ENCODE peak calls at places on chromosomes 7 and 10, in four cellular contexts. One of them, this sample, is unnamed.
A peak's percentile ranks its signal among the peaks of the same experiment; 100 is the strongest.

GRCh38 chr7:42763137-42763551 is 148.7 kb downstream of the C7orf25 start:
- DNase-seq in A549: no peak
- DNase-seq in foreskin fibroblast: no peak
- DNase-seq in HFF-Myc: no peak
- DNase-seq in this sample: no peak

GRCh38 chr7:94297397-94297838 is 97.3 kb upstream of the COL1A2 start:
- DNase-seq in A549: peak; percentile 50
- DNase-seq in foreskin fibroblast: peak; percentile 97
- DNase-seq in HFF-Myc: peak; percentile 75
- DNase-seq in this sample: no peak

GRCh38 chr10:5484205-5484604 is 15.2 kb downstream of the CALML5 start:
- DNase-seq in A549: no peak
- DNase-seq in foreskin fibroblast: peak; percentile 50
- DNase-seq in HFF-Myc: no peak
- DNase-seq in this sample: no peak

GRCh38 chr7:70681847-70682350 is 450.0 kb upstream of the GALNT17 start:
- DNase-seq in A549: no peak
- DNase-seq in foreskin fibroblast: no peak
- DNase-seq in HFF-Myc: no peak
- DNase-seq in this sample: no peak

GRCh38 chr10:128027822-128028507 is 98.3 kb downstream of the MKI67 start:
- DNase-seq in A549: no peak
- DNase-seq in foreskin fibroblast: no peak
- DNase-seq in HFF-Myc: no peak
- DNase-seq in this sample: no peak

GRCh38 chr10:97584798-97585438 is 729 bp downstream of the HOGA1 start:
- DNase-seq in A549: no peak
- DNase-seq in foreskin fibroblast: no peak
- DNase-seq in HFF-Myc: no peak
- DNase-seq in this sample: no peak

GRCh38 chr10:123269675-123270074 is 115.5 kb downstream of the BUB3 start:
- DNase-seq in A549: no peak
- DNase-seq in foreskin fibroblast: no peak
- DNase-seq in HFF-Myc: no peak
- DNase-seq in this sample: no peak

GRCh38 chr10:6737080-6737641 is 157.1 kb upstream of the PRKCQ start:
- DNase-seq in A549: peak; percentile 83
- DNase-seq in foreskin fibroblast: peak; percentile 78
- DNase-seq in HFF-Myc: peak; percentile 51
- DNase-seq in this sample: no peak

GRCh38 chr7:84088669-84089278 is 105.8 kb downstream of the SEMA3A start:
- DNase-seq in A549: no peak
- DNase-seq in foreskin fibroblast: no peak
- DNase-seq in HFF-Myc: no peak
- DNase-seq in this sample: no peak

GRCh38 chr7:40749877-40750276 is 615.1 kb downstream of the SUGCT start:
- DNase-seq in A549: no peak
- DNase-seq in foreskin fibroblast: peak; percentile 62
- DNase-seq in HFF-Myc: no peak
- DNase-seq in this sample: no peak

GRCh38 chr7:80783177-80783687 is 135.6 kb downstream of the SEMA3C start:
- DNase-seq in A549: no peak
- DNase-seq in foreskin fibroblast: no peak
- DNase-seq in HFF-Myc: no peak
- DNase-seq in this sample: no peak

GRCh38 chr7:159105845-159106614 is 38.6 kb downstream of the VIPR2 start:
- DNase-seq in A549: no peak
- DNase-seq in foreskin fibroblast: no peak
- DNase-seq in HFF-Myc: no peak
- DNase-seq in this sample: no peak

GRCh38 chr10:99412100-99412499 is 18.3 kb downstream of the GOT1 start:
- DNase-seq in A549: no peak
- DNase-seq in foreskin fibroblast: no peak
- DNase-seq in HFF-Myc: no peak
- DNase-seq in this sample: no peak

GRCh38 chr7:80614911-80615310 is 23.5 kb upstream of the CD36 start:
- DNase-seq in A549: peak; percentile 5
- DNase-seq in foreskin fibroblast: peak; percentile 73
- DNase-seq in HFF-Myc: no peak
- DNase-seq in this sample: no peak

GRCh38 chr10:1522237-1522636 is 215.1 kb downstream of the ADARB2 start:
- DNase-seq in A549: no peak
- DNase-seq in foreskin fibroblast: no peak
- DNase-seq in HFF-Myc: no peak
- DNase-seq in this sample: no peak

GRCh38 chr10:33547976-33548375 is 213.5 kb upstream of the NRP1 start:
- DNase-seq in A549: no peak
- DNase-seq in foreskin fibroblast: no peak
- DNase-seq in HFF-Myc: no peak
- DNase-seq in this sample: no peak

GRCh38 chr10:105464961-105465360 is 823.9 kb downstream of the SORCS3 start:
- DNase-seq in A549: no peak
- DNase-seq in foreskin fibroblast: no peak
- DNase-seq in HFF-Myc: no peak
- DNase-seq in this sample: no peak

GRCh38 chr10:69866688-69867461 is 65.2 kb downstream of the COL13A1 start:
- DNase-seq in A549: no peak
- DNase-seq in foreskin fibroblast: peak; percentile 95
- DNase-seq in HFF-Myc: peak; percentile 80
- DNase-seq in this sample: no peak

GRCh38 chr7:39811161-39811614 is 138.9 kb upstream of the CDK13 start:
- DNase-seq in A549: peak; percentile 35
- DNase-seq in foreskin fibroblast: peak; percentile 66
- DNase-seq in HFF-Myc: no peak
- DNase-seq in this sample: no peak

GRCh38 chr7:41148521-41148951 is 554.4 kb downstream of the INHBA start:
- DNase-seq in A549: peak; percentile 32
- DNase-seq in foreskin fibroblast: peak; percentile 84
- DNase-seq in HFF-Myc: peak; percentile 68
- DNase-seq in this sample: peak; percentile 90

GRCh38 chr10:113069595-113069994 is 119.5 kb downstream of the TCF7L2 start:
- DNase-seq in A549: no peak
- DNase-seq in foreskin fibroblast: no peak
- DNase-seq in HFF-Myc: no peak
- DNase-seq in this sample: no peak

GRCh38 chr10:104256335-104257080 is 1.8 kb downstream of the GSTO1 start:
- DNase-seq in A549: no peak
- DNase-seq in foreskin fibroblast: no peak
- DNase-seq in HFF-Myc: no peak
- DNase-seq in this sample: peak; percentile 40
- H3K4me3 ChIP-seq in A549: peak overlapping the region; percentile 99
- H3K4me3 ChIP-seq in foreskin fibroblast: peak overlapping the region; percentile 90
- H3K4me3 ChIP-seq in HFF-Myc: peak overlapping the region; percentile 84
- H3K4me3 ChIP-seq in this sample: no peak overlapping the region

GRCh38 chr10:17802966-17803365 is 6.2 kb upstream of the MRC1 start:
- DNase-seq in A549: no peak
- DNase-seq in foreskin fibroblast: no peak
- DNase-seq in HFF-Myc: no peak
- DNase-seq in this sample: no peak

GRCh38 chr10:17802350-17802749 is 6.8 kb upstream of the MRC1 start:
- DNase-seq in A549: no peak
- DNase-seq in foreskin fibroblast: no peak
- DNase-seq in HFF-Myc: no peak
- DNase-seq in this sample: no peak

GRCh38 chr10:17808971-17809841 is at the start of gene MRC1:
- DNase-seq in A549: no peak
- DNase-seq in foreskin fibroblast: no peak
- DNase-seq in HFF-Myc: no peak
- DNase-seq in this sample: no peak

GRCh38 chr10:17805440-17805839 is 3.7 kb upstream of the MRC1 start:
- DNase-seq in A549: no peak
- DNase-seq in foreskin fibroblast: no peak
- DNase-seq in HFF-Myc: no peak
- DNase-seq in this sample: no peak

DNA sequence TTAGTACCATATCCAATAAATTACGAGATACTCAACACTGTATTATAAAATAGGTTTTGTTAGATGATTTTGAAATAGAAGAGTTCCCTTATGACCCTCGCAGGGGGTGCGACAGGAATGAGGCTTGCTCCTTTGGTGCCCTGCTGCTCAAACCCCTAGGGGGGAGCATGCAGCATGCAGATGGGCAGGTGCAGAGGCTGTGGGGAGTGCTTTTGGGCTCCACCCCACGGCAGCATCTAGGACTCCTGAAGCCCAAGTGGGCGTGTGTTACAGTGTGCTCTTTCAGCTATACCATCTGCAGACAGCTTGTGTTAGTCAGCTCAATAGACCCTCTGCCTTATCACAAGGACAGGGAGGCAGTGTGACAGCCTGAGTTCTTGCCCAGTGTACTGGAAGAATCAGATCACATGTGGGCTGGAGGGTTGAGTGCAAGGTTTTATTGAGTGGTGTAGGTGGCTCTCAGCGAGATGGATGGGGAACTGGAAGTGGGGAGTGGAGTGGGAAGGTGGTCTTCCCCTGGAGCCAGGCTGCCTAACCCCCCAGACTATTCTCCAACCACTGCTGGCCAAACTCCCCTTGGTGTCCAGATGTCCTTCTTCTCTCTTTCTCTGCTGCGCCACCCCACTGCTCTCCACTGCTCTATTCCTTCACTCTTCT is 3.1 kb upstream of the MRC1 start:
- DNase-seq in A549: peak; percentile 31
- DNase-seq in foreskin fibroblast: no peak
- DNase-seq in HFF-Myc: no peak
- DNase-seq in this sample: no peak
- TF ChIP-seq CTCF in A549: peak; percentile 14
- TF ChIP-seq CTCF in foreskin fibroblast: peak; percentile 2
- TF ChIP-seq CTCF in HFF-Myc: peak; percentile 24
- TF ChIP-seq CTCF in this sample: peak; percentile 21

DNA sequence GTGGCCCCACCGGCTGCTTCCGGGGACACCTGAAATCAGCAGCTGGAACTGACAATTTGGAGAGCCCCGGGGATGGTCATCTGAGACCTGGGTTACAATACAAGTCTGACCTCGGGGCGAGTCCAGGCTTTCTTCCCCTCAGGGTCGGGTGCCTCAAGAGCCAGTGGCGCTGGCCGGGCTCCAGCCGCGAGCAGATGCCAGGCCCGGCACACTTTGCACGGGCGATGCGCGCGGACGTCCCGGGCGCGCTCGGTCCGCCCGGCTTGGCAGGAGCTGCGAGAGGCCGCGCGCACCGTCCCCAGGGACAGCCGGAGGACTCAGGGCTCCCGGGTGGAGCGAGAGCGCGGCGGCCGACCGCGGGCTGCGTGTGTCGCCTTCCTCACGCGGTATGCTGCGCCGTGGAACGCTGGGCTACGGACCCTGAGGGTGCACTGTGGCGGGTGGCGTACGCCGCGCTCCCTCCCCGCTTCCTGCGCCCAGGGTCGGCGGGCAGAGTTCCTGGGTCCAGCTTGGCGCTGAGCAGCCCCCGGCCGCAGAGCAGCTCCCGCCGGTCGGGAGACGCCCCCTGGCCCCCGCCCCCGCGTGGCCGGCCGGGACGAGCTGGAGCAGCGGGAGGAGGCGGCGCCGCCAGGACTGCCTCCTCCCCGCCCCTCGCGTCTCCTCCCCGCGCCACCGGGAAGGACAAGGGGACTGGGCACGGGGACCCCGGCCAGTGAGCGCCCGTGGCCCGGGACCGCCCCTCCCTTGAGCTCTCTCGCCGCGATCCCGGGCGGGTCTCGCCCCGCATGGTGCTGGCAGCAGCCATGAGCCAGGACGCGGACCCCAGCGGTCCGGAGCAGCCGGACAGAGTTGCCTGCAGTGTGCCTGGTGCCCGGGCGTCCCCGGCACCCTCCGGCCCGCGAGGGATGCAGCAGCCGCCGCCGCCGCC is at the start of gene RBM20:
- DNase-seq in A549: peak; percentile 56
- DNase-seq in foreskin fibroblast: peak; percentile 50
- DNase-seq in HFF-Myc: no peak
- DNase-seq in this sample: no peak
- H3K4me3 ChIP-seq in A549: peak within 1 kb of the TSS; percentile 69
- H3K4me3 ChIP-seq in foreskin fibroblast: peak within 1 kb of the TSS; percentile 46
- H3K4me3 ChIP-seq in HFF-Myc: peak within 1 kb of the TSS; percentile 61
- H3K4me3 ChIP-seq in this sample: peak within 1 kb of the TSS; percentile 56

DNA sequence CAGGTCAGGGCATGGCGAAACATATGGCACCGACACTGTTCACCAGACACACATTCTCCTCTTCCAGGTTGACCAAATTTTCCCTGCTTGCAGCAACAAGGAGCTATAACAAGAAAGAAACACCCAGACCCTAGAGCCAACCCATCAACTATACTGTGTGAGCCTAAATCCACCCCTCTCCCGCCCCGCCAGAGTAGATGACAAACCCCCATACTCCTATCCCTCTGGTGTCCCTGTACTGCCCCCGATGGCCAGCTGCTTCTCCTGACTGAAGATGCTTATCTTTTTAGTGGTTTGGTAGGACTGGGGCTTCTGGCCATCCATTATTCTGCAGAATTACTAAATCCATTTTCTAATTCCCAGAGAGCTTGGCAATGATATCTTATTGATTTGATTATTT is 70.1 kb upstream of the EEPD1 start:
- DNase-seq in A549: peak; percentile 6
- DNase-seq in foreskin fibroblast: no peak
- DNase-seq in HFF-Myc: no peak
- DNase-seq in this sample: no peak
- TF ChIP-seq CTCF in A549: no peak
- TF ChIP-seq CTCF in foreskin fibroblast: no peak
- TF ChIP-seq CTCF in HFF-Myc: no peak
- TF ChIP-seq CTCF in this sample: no peak

GRCh38 chr10:24255907-24256306 is 47.0 kb downstream of the KIAA1217 start:
- DNase-seq in A549: no peak
- DNase-seq in foreskin fibroblast: no peak
- DNase-seq in HFF-Myc: no peak
- DNase-seq in this sample: peak; percentile 57
- H3K4me3 ChIP-seq in A549: no peak overlapping the region
- H3K4me3 ChIP-seq in foreskin fibroblast: no peak overlapping the region
- H3K4me3 ChIP-seq in HFF-Myc: no peak overlapping the region
- H3K4me3 ChIP-seq in this sample: no peak overlapping the region

GRCh38 chr10:132169766-132170560 is 16.8 kb upstream of the DPYSL4 start:
- DNase-seq in A549: no peak
- DNase-seq in foreskin fibroblast: no peak
- DNase-seq in HFF-Myc: no peak
- DNase-seq in this sample: no peak
- TF ChIP-seq CTCF in A549: no peak
- TF ChIP-seq CTCF in foreskin fibroblast: no peak
- TF ChIP-seq CTCF in HFF-Myc: no peak
- TF ChIP-seq CTCF in this sample: no peak

GRCh38 chr10:50152792-50153272 is 85.1 kb downstream of the WASHC2A start:
- DNase-seq in A549: no peak
- DNase-seq in foreskin fibroblast: peak; percentile 19
- DNase-seq in HFF-Myc: no peak
- DNase-seq in this sample: no peak
- H3K4me3 ChIP-seq in A549: peak overlapping the region; percentile 33
- H3K4me3 ChIP-seq in foreskin fibroblast: no peak overlapping the region
- H3K4me3 ChIP-seq in HFF-Myc: no peak overlapping the region
- H3K4me3 ChIP-seq in this sample: no peak overlapping the region